ENCODE peak calls at places on chromosomes 13 and 19, in five cellular contexts. Y, U, G, M and K are unnamed samples.
A peak's percentile ranks its signal among the peaks of the same experiment; 100 is the strongest.

GRCh38 chr19:36423925-36424324 is 5.5 kb upstream of the ZFP82 start:
- DNase-seq in Y (no peak), U (no peak), G (no peak), M (no peak), K (no peak)

GRCh38 chr19:58544591-58545285 is 874 bp downstream of the TRIM28 start:
- DNase-seq in Y (peak; percentile 52), U (no peak), G (no peak), M (peak; percentile 76), K (no peak)

GRCh38 chr19:32748497-32748896 is 28.9 kb downstream of the TDRD12 start:
- DNase-seq in Y (no peak), U (no peak), G (peak; percentile 28), M (no peak), K (no peak)

GRCh38 chr13:23570099-23570926 is at the start of gene TNFRSF19:
- DNase-seq in Y (peak; percentile 84), U (no peak), G (peak; percentile 84), M (peak; percentile 80), K (peak; percentile 45)

GRCh38 chr19:6678690-6679109 is 8.7 kb upstream of the TNFSF14 start:
- DNase-seq in Y (no peak), U (no peak), G (no peak), M (no peak), K (no peak)

GRCh38 chr13:100298691-100299090 is 209.8 kb downstream of the PCCA start:
- DNase-seq in Y (no peak), U (no peak), G (no peak), M (no peak), K (no peak)

GRCh38 chr13:35025314-35025713 is 83.2 kb downstream of the NBEA start:
- DNase-seq in Y (no peak), U (no peak), G (no peak), M (no peak), K (no peak)

GRCh38 chr19:51090471-51090870 is 7.8 kb upstream of the KLK14 start:
- DNase-seq in Y (no peak), U (no peak), G (no peak), M (no peak), K (no peak)

GRCh38 chr19:10551698-10552301 is 8.1 kb downstream of the ATG4D start:
- DNase-seq in Y (no peak), U (no peak), G (peak; percentile 46), M (no peak), K (no peak)

GRCh38 chr19:47694466-47695273 is 18.6 kb upstream of the EHD2 start:
- DNase-seq in Y (no peak), U (no peak), G (no peak), M (no peak), K (no peak)

GRCh38 chr13:78759704-78760103 is 100.7 kb upstream of the OBI1 start:
- DNase-seq in Y (no peak), U (no peak), G (no peak), M (peak; percentile 15), K (no peak)

GRCh38 chr13:113536461-113537110 is 46.1 kb upstream of the DCUN1D2 start:
- DNase-seq in Y (no peak), U (no peak), G (no peak), M (no peak), K (no peak)

GRCh38 chr13:113535381-113535781 is 44.9 kb upstream of the DCUN1D2 start:
- DNase-seq in Y (no peak), U (no peak), G (no peak), M (no peak), K (no peak)

GRCh38 chr13:113537909-113538688 is 46.5 kb upstream of the TFDP1 start:
- DNase-seq in Y (no peak), U (no peak), G (no peak), M (no peak), K (no peak)

GRCh38 chr13:113538689-113539058 is 45.9 kb upstream of the TFDP1 start:
- DNase-seq in Y (no peak), U (no peak), G (no peak), M (no peak), K (no peak)

DNA sequence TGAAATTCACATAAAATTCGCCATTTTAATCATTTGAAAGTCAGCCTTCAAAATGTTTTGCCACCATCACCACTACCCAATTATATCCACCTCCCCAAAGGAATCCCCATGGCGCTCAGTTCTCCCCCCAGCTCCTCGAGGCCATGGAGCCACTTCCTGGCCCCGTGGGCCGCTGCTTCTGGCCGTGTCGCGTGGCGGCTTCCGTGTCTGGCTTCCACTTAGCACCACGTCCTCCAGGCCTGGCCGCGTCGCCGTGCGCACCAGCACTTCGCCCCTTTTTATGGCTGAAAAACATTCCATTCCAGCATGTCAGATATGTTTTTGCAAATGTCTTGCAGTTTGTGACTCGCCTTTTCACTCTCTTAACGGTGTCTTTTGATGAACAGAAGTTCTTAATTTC is 46.7 kb upstream of the DCUN1D2 start:
- DNase-seq in Y (no peak), U (no peak), G (no peak), M (no peak), K (no peak)
- H3K4me1 ChIP-seq in Y (peaks cover 10% of the 10 kb centered on the region), U (peaks cover 4% of the 10 kb centered on the region), G (peaks cover 3% of the 10 kb centered on the region), M (peaks cover 15% of the 10 kb centered on the region), K (peaks cover 15% of the 10 kb centered on the region)

DNA sequence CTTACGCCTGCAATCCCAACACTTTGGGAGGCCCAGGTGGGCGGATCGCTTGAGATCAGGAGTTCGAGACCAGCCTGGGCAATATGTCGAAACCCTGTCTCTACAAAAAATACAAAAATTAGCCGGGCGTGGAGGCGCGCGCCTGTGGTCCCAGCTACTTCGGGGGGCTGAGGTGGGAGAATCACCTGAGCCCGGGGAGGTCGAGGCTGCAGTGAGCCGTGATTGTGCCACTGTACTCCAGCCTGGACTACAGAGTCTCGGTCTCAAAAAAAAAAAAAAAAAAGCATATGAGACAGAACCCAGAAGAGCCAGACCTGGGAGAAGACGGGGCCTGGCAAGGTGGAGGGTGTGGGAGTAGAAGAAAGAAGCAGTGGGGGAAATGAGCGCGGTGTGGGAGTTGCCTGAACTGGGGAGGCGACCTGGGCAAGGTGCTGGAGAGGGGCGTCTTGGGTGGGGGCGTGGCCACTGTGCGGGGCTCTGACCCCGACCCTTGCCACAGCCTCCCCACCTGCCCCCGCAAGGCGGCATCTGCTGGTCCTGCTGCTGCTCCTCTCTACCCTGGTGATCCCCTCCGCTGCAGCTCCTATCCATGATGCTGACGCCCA is 508 bp downstream of the DKKL1 start:
- DNase-seq in Y (no peak), U (no peak), G (no peak), M (no peak), K (no peak)
- H3K27me3 ChIP-seq in Y (peaks cover 12% of the 10 kb centered on the region), U (no peaks in the 10 kb centered on the region), G (no peaks in the 10 kb centered on the region), M (no peaks in the 10 kb centered on the region), K (no peaks in the 10 kb centered on the region)

DNA sequence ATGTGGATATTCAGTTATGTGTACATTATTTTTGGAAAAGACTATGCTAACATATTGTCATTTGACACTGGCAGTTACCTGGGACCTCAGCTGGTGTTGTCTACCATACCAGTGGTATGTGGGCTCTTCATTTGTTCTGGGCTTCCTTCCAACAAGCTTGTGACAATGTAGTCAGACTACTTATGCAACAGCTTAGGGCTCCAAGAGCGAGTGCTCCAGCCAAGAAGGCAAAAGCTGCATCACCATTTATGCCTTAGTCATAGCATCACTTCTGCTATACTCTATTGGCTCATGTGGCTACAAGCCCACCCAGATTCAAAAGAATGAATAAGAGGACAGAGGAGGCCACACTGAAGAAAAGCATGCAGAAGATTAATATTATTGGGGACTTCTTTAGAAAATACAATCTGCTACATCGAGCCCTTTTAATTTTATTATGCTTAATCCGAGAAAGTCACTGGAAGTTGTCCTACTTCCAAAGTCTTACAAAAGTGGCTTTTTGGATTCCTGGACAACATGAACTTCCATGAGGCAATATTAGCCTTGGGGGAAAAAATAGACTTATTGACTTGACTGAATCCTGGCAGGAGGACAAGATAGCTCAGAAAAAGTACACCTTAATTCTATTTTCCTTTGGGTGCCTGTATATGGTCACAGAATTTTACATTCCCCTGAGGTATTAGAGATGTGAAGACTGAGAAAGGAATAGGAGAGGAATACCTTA is 529.4 kb upstream of the HTR2A start:
- DNase-seq in Y (peak; percentile 52), U (no peak), G (peak; percentile 4), M (no peak), K (peak; percentile 16)
- H3K4me1 ChIP-seq in Y (no peaks in the 10 kb centered on the region), U (no peaks in the 10 kb centered on the region), G (no peaks in the 10 kb centered on the region), M (peaks cover 7% of the 10 kb centered on the region), K (peaks cover 12% of the 10 kb centered on the region)

GRCh38 chr13:52746141-52746540 is 6.5 kb upstream of the CNMD start:
- DNase-seq in Y (no peak), U (no peak), G (peak; percentile 44), M (no peak), K (no peak)
- H3K27me3 ChIP-seq in Y (peaks cover 10% of the 10 kb centered on the region), U (no peaks in the 10 kb centered on the region), G (no peaks in the 10 kb centered on the region), M (peaks cover 13% of the 10 kb centered on the region), K (peaks cover 87% of the 10 kb centered on the region)

GRCh38 chr19:34172661-34173144 is 399 bp downstream of the LSM14A start:
- DNase-seq in Y (peak; percentile 42), U (no peak), G (no peak), M (no peak), K (peak; percentile 31)

GRCh38 chr19:34176581-34176980 is 4.3 kb downstream of the LSM14A start:
- DNase-seq in Y (no peak), U (no peak), G (no peak), M (no peak), K (no peak)

GRCh38 chr19:34171539-34171876 is 796 bp upstream of the LSM14A start:
- DNase-seq in Y (no peak), U (no peak), G (no peak), M (no peak), K (no peak)

GRCh38 chr19:34171877-34172660 is at the start of gene LSM14A:
- DNase-seq in Y (peak; percentile 94), U (peak; percentile 82), G (peak; percentile 96), M (peak; percentile 95), K (peak; percentile 94)

GRCh38 chr19:34173145-34173956 is 1.0 kb downstream of the LSM14A start:
- DNase-seq in Y (peak; percentile 44), U (no peak), G (peak; percentile 43), M (peak; percentile 51), K (no peak)
- H3K4me1 ChIP-seq in Y (peaks cover 53% of the 10 kb centered on the region), U (peaks cover 47% of the 10 kb centered on the region), G (peaks cover 4% of the 10 kb centered on the region), M (peaks cover 45% of the 10 kb centered on the region), K (peaks cover 70% of the 10 kb centered on the region)

DNA sequence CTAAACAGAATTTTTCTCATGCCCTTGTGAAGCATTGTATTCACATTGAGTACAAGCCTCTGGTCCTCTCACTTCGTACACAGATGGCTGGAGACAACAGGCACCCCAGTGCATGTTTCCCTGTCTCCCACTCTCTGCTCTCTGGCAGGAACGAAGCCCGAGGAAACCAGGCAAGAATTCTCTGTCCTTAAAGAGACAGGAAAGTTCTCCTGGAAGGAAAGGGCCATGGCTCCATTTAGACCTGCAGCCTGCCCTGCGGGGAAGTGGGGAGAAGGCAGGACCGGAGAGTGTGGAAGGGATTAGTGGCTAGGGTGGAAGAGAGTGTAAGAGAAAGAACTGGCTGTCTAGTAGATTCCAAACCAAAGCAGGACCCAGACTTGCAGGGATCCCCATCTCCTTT is 15.5 kb upstream of the AMER2 start:
- DNase-seq in Y (no peak), U (no peak), G (no peak), M (no peak), K (no peak)
- H3K27me3 ChIP-seq in Y (peaks cover 11% of the 10 kb centered on the region), U (no peaks in the 10 kb centered on the region), G (peaks cover 18% of the 10 kb centered on the region), M (no peaks in the 10 kb centered on the region), K (peaks cover 91% of the 10 kb centered on the region)

GRCh38 chr19:14563989-14564650 is 7.7 kb downstream of the NDUFB7 start:
- DNase-seq in Y (peak; percentile 44), U (no peak), G (peak; percentile 75), M (no peak), K (no peak)
- H3K4me1 ChIP-seq in Y (peaks cover 55% of the 10 kb centered on the region), U (peaks cover 24% of the 10 kb centered on the region), G (no peaks in the 10 kb centered on the region), M (peaks cover 28% of the 10 kb centered on the region), K (peaks cover 63% of the 10 kb centered on the region)

GRCh38 chr19:46144756-46145155 is 3.3 kb upstream of the IGFL2 start:
- DNase-seq in Y (no peak), U (no peak), G (no peak), M (no peak), K (no peak)
- H3K27me3 ChIP-seq in Y (peaks cover 5% of the 10 kb centered on the region), U (no peaks in the 10 kb centered on the region), G (no peaks in the 10 kb centered on the region), M (no peaks in the 10 kb centered on the region), K (peaks cover 16% of the 10 kb centered on the region)

GRCh38 chr13:28559636-28560259 is 64.8 kb upstream of the FLT1 start:
- DNase-seq in Y (no peak), U (no peak), G (no peak), M (no peak), K (no peak)
- H3K4me1 ChIP-seq in Y (peaks cover 5% of the 10 kb centered on the region), U (peaks cover 2% of the 10 kb centered on the region), G (peaks cover 14% of the 10 kb centered on the region), M (no peaks in the 10 kb centered on the region), K (peaks cover 16% of the 10 kb centered on the region)